ENCODE peak calls at places on chromosomes 2 and 18, in seven cellular contexts. C, W, I, G, K, Y and N are unnamed samples.

GRCh38 chr18:2513616-2514015 is 57.7 kb downstream of the METTL4 start:
- DNase-seq in I (no peak), G (no peak), Y (no peak), C (no peak), K (no peak), W (no peak), N (no peak)

GRCh38 chr2:42663106-42663755 is 94.8 kb downstream of the MTA3 start:
- DNase-seq in W (peak), Y (peak), I (peak), C (peak), K (peak), G (peak), N (peak)

GRCh38 chr2:71157124-71157802 is 26.8 kb downstream of the MPHOSPH10 start:
- DNase-seq in K (peak), C (peak), Y (peak), G (peak), I (peak), W (peak), N (peak)

GRCh38 chr2:226701052-226701451 is 98.6 kb downstream of the IRS1 start:
- DNase-seq in G (peak), W (no peak), K (no peak), I (no peak), Y (peak), C (no peak), N (no peak)

GRCh38 chr2:102449370-102449974 is 23.6 kb upstream of the SLC9A4 start:
- DNase-seq in K (peak), C (peak), G (peak), I (no peak), W (peak), Y (peak), N (peak)

GRCh38 chr2:138787053-138787666 is 7.0 kb upstream of the NXPH2 start:
- DNase-seq in I (peak), W (peak), G (peak), Y (peak), K (peak), C (no peak), N (peak)

GRCh38 chr2:65057391-65058052 is 1.3 kb downstream of the CEP68 start:
- DNase-seq in C (no peak), I (no peak), W (no peak), K (peak), Y (no peak), G (peak), N (no peak)

GRCh38 chr18:12857215-12857924 is 26.7 kb downstream of the PTPN2 start:
- DNase-seq in I (no peak), W (no peak), G (no peak), C (no peak), Y (no peak), K (no peak), N (peak)

GRCh38 chr2:181784556-181784955 is 104.2 kb upstream of the NEUROD1 start:
- DNase-seq in C (no peak), G (no peak), Y (no peak), K (no peak), I (no peak), W (no peak), N (no peak)

GRCh38 chr18:35407871-35408481 is 30.8 kb upstream of the ZNF396 start:
- DNase-seq in G (peak), K (peak), C (no peak), I (peak), Y (peak), W (peak), N (peak)

GRCh38 chr18:77249583-77250500 is at the start of gene GALR1:
- DNase-seq in C (peak), I (peak), K (no peak), W (peak), G (peak), Y (no peak), N (no peak)
- H3K4me3 ChIP-seq in C (peak), I (peak), K (no peak), W (no peak), G (peak), Y (peak), N (no peak)

GRCh38 chr2:25528173-25528572 is 145.2 kb downstream of the DTNB start:
- DNase-seq in I (no peak), Y (no peak), G (peak), K (no peak), C (no peak), W (no peak), N (no peak)

GRCh38 chr2:25524507-25524906 is 148.9 kb downstream of the DTNB start:
- DNase-seq in Y (no peak), K (no peak), G (no peak), W (no peak), I (no peak), C (no peak), N (no peak)

GRCh38 chr2:25521126-25521525 is 152.3 kb downstream of the DTNB start:
- DNase-seq in C (no peak), W (no peak), I (no peak), Y (peak), K (no peak), G (no peak), N (no peak)

GRCh38 chr2:25521665-25522387 is 151.6 kb downstream of the DTNB start:
- DNase-seq in I (peak), C (no peak), G (peak), W (peak), K (peak), Y (peak), N (peak)

GRCh38 chr2:25523060-25523459 is 150.3 kb downstream of the DTNB start:
- DNase-seq in W (no peak), C (no peak), K (no peak), I (no peak), G (no peak), Y (no peak), N (no peak)
- H3K4me3 ChIP-seq in W (no peak), C (no peak), K (no peak), I (no peak), G (no peak), Y (no peak), N (no peak)

DNA sequence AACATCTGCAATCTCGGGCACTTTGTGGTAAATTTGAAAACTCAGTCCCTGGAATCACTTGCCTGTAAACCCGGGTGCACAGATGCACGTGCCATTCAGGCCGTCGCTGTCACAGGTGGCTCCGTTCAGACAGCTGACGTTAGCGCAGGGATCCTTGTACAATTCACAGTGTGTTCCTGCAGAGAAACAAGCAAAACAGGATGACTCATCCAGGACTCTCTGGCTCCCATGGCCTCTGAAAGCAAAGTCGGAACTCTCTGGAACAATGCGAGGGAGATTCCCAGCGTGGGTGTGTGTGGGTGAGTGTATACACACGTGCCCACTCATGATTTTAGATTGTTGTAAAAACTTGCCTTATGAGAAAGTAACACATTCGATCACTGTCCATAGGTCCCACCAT is 136.1 kb upstream of the PID1 start:
- DNase-seq in I (no peak), C (peak), K (no peak), Y (peak), G (peak), W (no peak), N (no peak)
- H3K4me3 ChIP-seq in I (no peak), C (no peak), K (no peak), Y (no peak), G (no peak), W (no peak), N (no peak)

GRCh38 chr2:157897106-157897971 is 21.2 kb upstream of the ACVR1 start:
- DNase-seq in I (no peak), C (no peak), Y (no peak), K (peak), W (no peak), G (no peak), N (peak)
- H3K4me3 ChIP-seq in I (no peak), C (no peak), Y (no peak), K (peak), W (no peak), G (no peak), N (peak)

GRCh38 chr2:150526006-150526405 is 38.5 kb upstream of the RND3 start:
- DNase-seq in G (no peak), C (no peak), K (no peak), I (no peak), W (no peak), Y (peak), N (no peak)

GRCh38 chr2:150522269-150522668 is 34.8 kb upstream of the RND3 start:
- DNase-seq in C (no peak), G (no peak), Y (no peak), W (no peak), K (no peak), I (no peak), N (no peak)

GRCh38 chr2:150520887-150521664 is 33.6 kb upstream of the RND3 start:
- DNase-seq in G (peak), W (no peak), Y (no peak), I (no peak), C (no peak), K (no peak), N (no peak)

GRCh38 chr2:150517951-150518680 is 30.6 kb upstream of the RND3 start:
- DNase-seq in K (no peak), Y (no peak), I (no peak), G (peak), C (no peak), W (no peak), N (no peak)

DNA sequence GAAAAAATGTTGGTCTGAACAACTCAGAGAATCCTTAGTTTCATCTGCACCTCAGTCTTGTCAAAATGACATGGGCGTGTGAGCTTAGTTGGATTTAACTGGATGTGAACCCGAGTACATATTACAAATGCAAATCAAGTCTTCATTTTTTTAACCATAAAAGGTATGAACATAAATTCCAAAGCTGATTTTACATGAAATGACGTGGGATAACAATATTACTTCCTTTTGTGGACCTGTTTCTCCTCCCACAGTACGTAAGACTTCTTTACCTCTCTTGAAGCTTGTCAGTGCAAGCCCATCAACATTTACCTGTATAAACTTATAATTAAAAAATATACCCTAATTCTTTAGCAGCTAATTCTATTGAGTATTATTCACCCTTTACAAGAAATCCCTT is 32.6 kb upstream of the RND3 start:
- DNase-seq in Y (no peak), C (no peak), I (no peak), W (no peak), K (no peak), G (no peak), N (no peak)
- H3K4me3 ChIP-seq in Y (no peak), C (no peak), I (no peak), W (no peak), K (no peak), G (no peak), N (no peak)